ENCODE peak calls at places on chromosomes 16 and 17, in eight cellular contexts. Y, B, M, O, H, C, D and S are unnamed samples.

GRCh38 chr17:49224198-49224996 is 6.2 kb downstream of the PHOSPHO1 start:
- DNase-seq in Y (no peak), B (no peak), M (no peak), O (peak), H (no peak), C (no peak), D (no peak), S (no peak)

GRCh38 chr17:68835061-68835460 is 120.1 kb downstream of the ABCA8 start:
- DNase-seq in Y (no peak), B (peak), M (no peak), O (no peak), H (no peak), C (no peak), D (no peak), S (no peak)

GRCh38 chr16:73068546-73069401 is 20.8 kb upstream of the ZFHX3 start:
- DNase-seq in Y (peak), B (peak), M (no peak), O (peak), H (no peak), C (peak), D (peak), S (peak)

GRCh38 chr16:1701216-1701878 is 4.6 kb upstream of the MAPK8IP3 start:
- DNase-seq in Y (no peak), B (no peak), M (no peak), O (no peak), H (no peak), C (no peak), D (no peak), S (no peak)

GRCh38 chr16:84141143-84141670 is 3.8 kb downstream of the HSDL1 start:
- DNase-seq in Y (no peak), B (no peak), M (no peak), O (no peak), H (no peak), C (no peak), D (no peak), S (no peak)

GRCh38 chr16:74465281-74465680 is 44.0 kb upstream of the CLEC18B start:
- DNase-seq in Y (no peak), B (peak), M (no peak), O (no peak), H (no peak), C (no peak), D (no peak), S (no peak)

GRCh38 chr17:33871720-33872535 is 383.2 kb upstream of the CCL2 start:
- DNase-seq in Y (no peak), B (peak), M (no peak), O (peak), H (no peak), C (peak), D (no peak), S (no peak)

GRCh38 chr16:51731160-51731559 is 580.1 kb upstream of the SALL1 start:
- DNase-seq in Y (no peak), B (no peak), M (no peak), O (no peak), H (no peak), C (no peak), D (no peak), S (no peak)

GRCh38 chr16:31002810-31003209 is 7.6 kb downstream of the STX1B start:
- DNase-seq in Y (no peak), B (no peak), M (no peak), O (peak), H (no peak), C (no peak), D (no peak), S (no peak)

GRCh38 chr17:61442136-61442775 is 10.0 kb upstream of the TBX4 start:
- DNase-seq in Y (no peak), B (no peak), M (no peak), O (peak), H (no peak), C (no peak), D (no peak), S (peak)

GRCh38 chr17:73168667-73169066 is 3.9 kb downstream of the SSTR2 start:
- DNase-seq in Y (no peak), B (no peak), M (no peak), O (no peak), H (no peak), C (no peak), D (no peak), S (no peak)

GRCh38 chr17:73170324-73170723 is 5.5 kb downstream of the SSTR2 start:
- DNase-seq in Y (no peak), B (no peak), M (no peak), O (peak), H (no peak), C (no peak), D (no peak), S (no peak)

GRCh38 chr17:73174126-73174525 is 9.3 kb downstream of the SSTR2 start:
- DNase-seq in Y (no peak), B (no peak), M (no peak), O (no peak), H (no peak), C (no peak), D (no peak), S (no peak)

GRCh38 chr17:73170921-73171320 is 6.1 kb downstream of the SSTR2 start:
- DNase-seq in Y (no peak), B (no peak), M (no peak), O (no peak), H (no peak), C (no peak), D (no peak), S (no peak)

GRCh38 chr17:73172252-73172651 is 7.4 kb downstream of the SSTR2 start:
- DNase-seq in Y (no peak), B (no peak), M (no peak), O (no peak), H (no peak), C (no peak), D (no peak), S (no peak)
- TF ChIP-seq CTCF in Y (no peak), B (no peak), M (no peak), O (peak), H (no peak), C (no peak), D (no peak), S (no peak)

GRCh38 chr16:17275989-17276530 is 194.7 kb downstream of the XYLT1 start:
- DNase-seq in Y (no peak), B (no peak), M (no peak), O (no peak), H (no peak), C (no peak), D (no peak), S (no peak)
- TF ChIP-seq CTCF in Y (no peak), B (no peak), M (no peak), O (no peak), H (no peak), C (no peak), D (no peak), S (no peak)

DNA sequence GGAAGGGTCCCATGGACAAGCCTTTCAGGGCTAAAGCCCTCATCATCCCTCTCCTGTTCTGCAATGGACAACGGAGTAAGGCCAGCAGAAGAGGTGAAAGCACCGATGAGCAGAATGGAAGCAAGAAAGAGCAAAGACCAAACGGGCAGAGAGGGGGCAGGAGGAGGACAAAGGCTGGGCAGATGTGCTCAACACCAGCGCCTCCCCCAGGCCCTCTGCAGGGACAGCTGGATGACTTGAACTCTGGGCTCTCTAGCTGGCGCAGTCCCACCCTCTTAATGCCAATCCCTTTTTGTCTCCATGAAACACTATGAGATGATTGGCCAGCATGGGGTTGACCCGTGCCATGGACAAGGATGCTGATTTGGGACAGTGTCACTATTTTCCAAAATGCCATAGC is 22.0 kb downstream of the ACLY start:
- DNase-seq in Y (no peak), B (no peak), M (no peak), O (no peak), H (no peak), C (no peak), D (no peak), S (no peak)
- TF ChIP-seq CTCF in Y (no peak), B (no peak), M (no peak), O (peak), H (no peak), C (no peak), D (no peak), S (no peak)

GRCh38 chr16:6656760-6657159 is 675.9 kb upstream of the RBFOX1 start:
- DNase-seq in Y (no peak), B (no peak), M (no peak), O (no peak), H (no peak), C (no peak), D (no peak), S (no peak)
- TF ChIP-seq CTCF in Y (no peak), B (no peak), M (no peak), O (no peak), H (no peak), C (no peak), D (no peak), S (no peak)

DNA sequence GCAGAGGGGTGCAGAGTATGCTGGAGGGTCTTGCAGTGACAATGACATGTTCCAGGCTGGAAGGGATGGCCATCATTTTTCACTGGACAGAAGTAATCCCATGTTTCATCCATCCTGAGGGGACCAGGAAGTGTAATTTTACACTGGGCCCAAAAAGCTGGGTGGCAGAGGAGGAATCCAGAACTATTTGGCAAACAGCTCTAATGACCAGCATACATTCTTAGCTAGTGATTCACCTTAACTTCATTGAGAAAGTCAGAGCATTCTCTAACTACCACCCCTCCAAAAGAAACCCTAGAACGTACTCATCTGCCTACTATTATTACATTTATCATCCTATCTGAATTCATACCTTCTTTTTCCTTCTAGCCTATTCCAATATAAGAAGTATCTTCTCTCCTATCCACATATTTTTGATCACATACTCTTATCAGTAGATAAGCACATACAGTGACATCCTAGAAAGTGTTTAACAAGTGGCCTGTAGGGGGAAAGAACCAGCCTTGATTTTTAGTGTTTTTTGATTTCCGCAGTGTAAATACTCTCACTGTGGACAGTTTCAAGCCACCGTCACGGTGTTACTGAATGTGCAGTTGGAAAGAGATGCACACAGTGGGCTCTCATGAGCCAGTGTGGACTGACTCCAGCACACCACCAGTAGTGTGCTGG is 118.1 kb downstream of the FTO start:
- DNase-seq in Y (peak), B (peak), M (no peak), O (no peak), H (no peak), C (peak), D (no peak), S (no peak)
- TF ChIP-seq CTCF in Y (peak), B (peak), M (no peak), O (peak), H (peak), C (peak), D (no peak), S (no peak)

GRCh38 chr17:42403150-42403549 is 14.9 kb upstream of the STAT3 start:
- DNase-seq in Y (no peak), B (no peak), M (no peak), O (peak), H (no peak), C (no peak), D (no peak), S (no peak)
- TF ChIP-seq CTCF in Y (peak), B (no peak), M (no peak), O (peak), H (peak), C (no peak), D (peak), S (peak)

GRCh38 chr17:55587608-55588139 is 76.4 kb upstream of the SMIM36 start:
- DNase-seq in Y (peak), B (no peak), M (no peak), O (no peak), H (no peak), C (no peak), D (peak), S (no peak)

GRCh38 chr17:55584861-55585260 is 73.6 kb upstream of the SMIM36 start:
- DNase-seq in Y (no peak), B (no peak), M (no peak), O (no peak), H (no peak), C (no peak), D (no peak), S (no peak)

GRCh38 chr17:55584055-55584685 is 72.9 kb upstream of the SMIM36 start:
- DNase-seq in Y (peak), B (peak), M (no peak), O (no peak), H (no peak), C (peak), D (no peak), S (no peak)

GRCh38 chr17:55582910-55583309 is 71.7 kb upstream of the SMIM36 start:
- DNase-seq in Y (no peak), B (no peak), M (no peak), O (no peak), H (no peak), C (peak), D (no peak), S (no peak)

DNA sequence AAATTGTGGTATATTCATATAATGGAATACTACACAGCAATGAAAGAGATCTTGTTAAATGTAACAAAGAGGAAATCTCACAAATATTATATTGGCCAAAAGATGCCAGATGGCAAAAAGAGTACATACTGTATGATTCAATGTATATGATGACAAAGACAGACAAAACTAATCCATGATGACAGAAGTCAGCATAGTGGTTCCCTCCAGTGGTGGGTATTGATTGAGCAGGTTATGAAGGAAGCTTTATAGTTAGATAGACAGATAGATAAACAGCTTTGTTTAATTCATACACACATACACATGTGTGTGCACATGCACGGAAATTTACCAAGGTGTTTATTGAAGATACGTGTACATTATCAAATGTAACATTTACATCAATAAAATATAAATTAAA is 74.4 kb upstream of the SMIM36 start:
- DNase-seq in Y (no peak), B (no peak), M (no peak), O (no peak), H (no peak), C (no peak), D (no peak), S (no peak)
- TF ChIP-seq CTCF in Y (peak), B (no peak), M (no peak), O (peak), H (no peak), C (no peak), D (no peak), S (no peak)